ENCODE peak calls at places on chromosomes 4 and X, in nine cellular contexts. A is amygdala; O is COLO829; M is EH; W is T-helper 9 cell; E is H4; Y is left lung; B is CD4-positive, alpha-beta T cell; F is Caki2. J is an unnamed sample.

GRCh38 chr4:17368408-17368807 is 143.5 kb downstream of the QDPR start:
- DNase-seq in A (no peak), O (no peak), M (no peak), W (no peak), E (no peak), Y (no peak), B (no peak), F (no peak), J (no peak)

GRCh38 chr4:174066806-174067205 is 216.7 kb downstream of the FBXO8 start:
- DNase-seq in A (no peak), O (no peak), M (no peak), W (no peak), E (no peak), Y (no peak), B (no peak), F (no peak), J (no peak)

GRCh38 chrX:108696690-108697089 is 39.7 kb downstream of the IRS4 start:
- DNase-seq in A (no peak), O (peak; percentile 2), M (no peak), W (no peak), E (no peak), Y (no peak), B (no peak), F (no peak), J (no peak)

GRCh38 chr4:6386091-6386490 is 86.3 kb downstream of the PPP2R2C start:
- DNase-seq in A (no peak), O (no peak), M (no peak), W (no peak), E (no peak), Y (no peak), B (no peak), F (no peak), J (no peak)

GRCh38 chrX:56550667-56551066 is 12.8 kb upstream of the UBQLN2 start:
- DNase-seq in A (no peak), O (no peak), M (no peak), W (no peak), E (no peak), Y (no peak), B (no peak), F (no peak), J (no peak)

GRCh38 chrX:138775501-138775900 is 64.0 kb upstream of the FGF13 start:
- DNase-seq in A (no peak), O (peak; percentile 37), M (peak; percentile 3), W (no peak), E (peak; percentile 23), Y (no peak), B (no peak), F (peak; percentile 25), J (no peak)

GRCh38 chrX:50707376-50707775 is 106.6 kb downstream of the SHROOM4 start:
- DNase-seq in A (no peak), O (no peak), M (no peak), W (no peak), E (no peak), Y (no peak), B (no peak), F (peak; percentile 6), J (no peak)

GRCh38 chr4:139666735-139667266 is 1.2 kb downstream of the MGST2 start:
- DNase-seq in A (no peak), O (no peak), M (peak; percentile 26), W (no peak), E (no peak), Y (peak; percentile 60), B (no peak), F (peak; percentile 28), J (peak; percentile 30)

GRCh38 chr4:13627185-13627605 is 330 bp downstream of the BOD1L1 start:
- DNase-seq in A (no peak), O (no peak), M (peak; percentile 20), W (no peak), E (no peak), Y (peak; percentile 48), B (no peak), F (no peak), J (peak; percentile 43)

GRCh38 chr4:6319530-6320150 is 50.0 kb downstream of the WFS1 start:
- DNase-seq in A (no peak), O (no peak), M (no peak), W (no peak), E (no peak), Y (no peak), B (no peak), F (no peak), J (no peak)

GRCh38 chr4:104616401-104616820 is 121.7 kb upstream of the CXXC4 start:
- DNase-seq in A (peak; percentile 8), O (no peak), M (no peak), W (no peak), E (no peak), Y (no peak), B (no peak), F (no peak), J (no peak)

GRCh38 chr4:140755811-140756291 is 334 bp downstream of the TBC1D9 start:
- DNase-seq in A (peak; percentile 26), O (peak; percentile 26), M (peak; percentile 64), W (no peak), E (no peak), Y (peak; percentile 57), B (no peak), F (no peak), J (peak; percentile 22)

J was measured in activated CD8-positive, alpha-beta T cell treated with anti-CD3 and anti-CD28 coated beads, Interleukin-2, amount 10 ng/mL, durations not matched to agents 7 days and 5 days.